ENCODE peak calls at places on chromosomes 4 and X, in six cellular contexts. U, J, G, E, W and Z are unnamed samples.

GRCh38 chrX:1453951-1454785 is 1.5 kb upstream of the ASMTL start:
- DNase-seq in U (no peak), J (peak), G (peak), E (peak), W (peak), Z (peak)

GRCh38 chrX:115372026-115372610 is 82.6 kb downstream of the LUZP4 start:
- DNase-seq in U (no peak), J (no peak), G (no peak), E (no peak), W (no peak), Z (no peak)

GRCh38 chr4:55399581-55399980 is 3.8 kb downstream of the TMEM165 start:
- DNase-seq in U (no peak), J (no peak), G (no peak), E (no peak), W (no peak), Z (no peak)

GRCh38 chrX:40065291-40066046 is 32.3 kb downstream of the BCOR start:
- DNase-seq in U (no peak), J (no peak), G (peak), E (no peak), W (peak), Z (no peak)

GRCh38 chr4:79160962-79161361 is 164.9 kb downstream of the NAA11 start:
- DNase-seq in U (no peak), J (no peak), G (no peak), E (no peak), W (no peak), Z (no peak)

GRCh38 chr4:114488301-114488982 is 110.2 kb upstream of the UGT8 start:
- DNase-seq in U (no peak), J (no peak), G (no peak), E (no peak), W (no peak), Z (no peak)

GRCh38 chrX:1215123-1215823 is 2.8 kb upstream of the CRLF2 start:
- DNase-seq in U (no peak), J (no peak), G (no peak), E (no peak), W (peak), Z (no peak)

GRCh38 chr4:1061372-1061700 is 49.9 kb downstream of the FGFRL1 start:
- DNase-seq in U (no peak), J (no peak), G (no peak), E (no peak), W (no peak), Z (no peak)

GRCh38 chr4:54064317-54065275 is at the start of gene CHIC2:
- DNase-seq in U (peak), J (peak), G (peak), E (peak), W (peak), Z (peak)